ENCODE peak calls at places on chromosome 5, in four cellular contexts. Q, C, J and B are unnamed samples.

GRCh38 chr5:98839469-98840383 is 66.3 kb downstream of the RGMB start:
- DNase-seq in Q (no peak), C (no peak), J (no peak), B (no peak)

GRCh38 chr5:149133795-149134777 is 7.2 kb upstream of the ABLIM3 start:
- DNase-seq in Q (no peak), C (peak), J (peak), B (no peak)

GRCh38 chr5:151574597-151574996 is 16.5 kb downstream of the FAT2 start:
- DNase-seq in Q (no peak), C (no peak), J (no peak), B (no peak)

GRCh38 chr5:135457424-135458071 is 5.4 kb upstream of the TIFAB start:
- DNase-seq in Q (no peak), C (peak), J (no peak), B (peak)

GRCh38 chr5:67305913-67306710 is 109.5 kb upstream of the CD180 start:
- DNase-seq in Q (no peak), C (peak), J (no peak), B (no peak)

GRCh38 chr5:79802404-79802803 is 112.8 kb downstream of the CMYA5 start:
- DNase-seq in Q (no peak), C (no peak), J (no peak), B (no peak)

GRCh38 chr5:83475540-83476469 is 4.3 kb downstream of the VCAN start:
- DNase-seq in Q (no peak), C (peak), J (peak), B (no peak)

GRCh38 chr5:57779383-57780223 is 297.0 kb upstream of the ACTBL2 start:
- DNase-seq in Q (no peak), C (peak), J (no peak), B (peak)

GRCh38 chr5:77935516-77936364 is 159.6 kb upstream of the TBCA start:
- DNase-seq in Q (no peak), C (no peak), J (peak), B (peak)

GRCh38 chr5:41794478-41794877 is 75.7 kb downstream of the OXCT1 start:
- DNase-seq in Q (no peak), C (peak), J (peak), B (peak)

GRCh38 chr5:89847743-89848142 is 561.8 kb downstream of the CETN3 start:
- DNase-seq in Q (no peak), C (peak), J (no peak), B (no peak)

GRCh38 chr5:54838843-54839242 is 146.6 kb downstream of the ESM1 start:
- DNase-seq in Q (no peak), C (no peak), J (no peak), B (no peak)

GRCh38 chr5:123087173-123088030 is 1.6 kb upstream of the PRDM6 start:
- DNase-seq in Q (no peak), C (no peak), J (no peak), B (no peak)

GRCh38 chr5:78353520-78353919 is 6.9 kb upstream of the SCAMP1 start:
- DNase-seq in Q (no peak), C (no peak), J (no peak), B (no peak)

GRCh38 chr5:122701640-122702523 is 73.0 kb upstream of the SNX2 start:
- DNase-seq in Q (no peak), C (no peak), J (no peak), B (no peak)

GRCh38 chr5:58022055-58022454 is 437.8 kb downstream of the PLK2 start:
- DNase-seq in Q (no peak), C (peak), J (no peak), B (peak)

GRCh38 chr5:81408496-81408895 is 14.6 kb upstream of the ACOT12 start:
- DNase-seq in Q (no peak), C (no peak), J (no peak), B (no peak)

GRCh38 chr5:89255845-89256463 is 373.0 kb upstream of the MEF2C start:
- DNase-seq in Q (no peak), C (peak), J (peak), B (peak)

GRCh38 chr5:151480859-151481258 is 33.5 kb downstream of the SLC36A1 start:
- DNase-seq in Q (no peak), C (peak), J (peak), B (no peak)

GRCh38 chr5:32443145-32443540 is 1.4 kb downstream of the ZFR start:
- DNase-seq in Q (no peak), C (peak), J (no peak), B (peak)

GRCh38 chr5:42900734-42901133 is 89.0 kb upstream of the SELENOP start:
- DNase-seq in Q (no peak), C (no peak), J (no peak), B (no peak)

GRCh38 chr5:149990518-149991376 is 9.7 kb downstream of the TIGD6 start:
- DNase-seq in Q (peak), C (peak), J (peak), B (peak)

GRCh38 chr5:93281980-93282772 is 298.8 kb downstream of the NR2F1-AS1 start:
- DNase-seq in Q (no peak), C (no peak), J (no peak), B (no peak)

GRCh38 chr5:175590471-175590881 is 67.4 kb upstream of the HRH2 start:
- DNase-seq in Q (no peak), C (peak), J (peak), B (peak)

GRCh38 chr5:172445866-172446265 is 8.5 kb downstream of the SH3PXD2B start:
- DNase-seq in Q (no peak), C (no peak), J (no peak), B (no peak)